ENCODE peak calls at places on chromosomes 5 and 9, in six cellular contexts. S is uterus, F is DND-41, O is heart right ventricle, U is transverse colon, L is mesenchymal stem cell. D is an unnamed sample. For H3K4me1, the result is how much of the 10 kb centered on the place peaks cover.

GRCh38 chr9:31807574-31808256 is 576.7 kb upstream of the ACO1 start:
- DNase-seq in S (no peak), L (no peak), O (no peak), U (no peak), F (no peak), D (no peak)

GRCh38 chr9:11192993-11193392 is 580.2 kb upstream of the PTPRD start:
- DNase-seq in F (no peak), U (no peak), L (no peak), S (no peak), O (no peak), D (no peak)

GRCh38 chr9:38683336-38683735 is 36.6 kb downstream of the FAM240B start:
- DNase-seq in L (peak), U (no peak), O (no peak), F (no peak), S (no peak), D (no peak)

GRCh38 chr5:156683509-156683908 is 166.6 kb upstream of the PPP1R2B start:
- DNase-seq in F (no peak), U (no peak), O (no peak), L (no peak), S (no peak), D (no peak)

GRCh38 chr5:172319708-172320441 is 36.3 kb upstream of the UBTD2 start:
- DNase-seq in U (no peak), F (no peak), O (no peak), L (no peak), S (no peak), D (no peak)

GRCh38 chr5:55363861-55364260 is 56.1 kb downstream of the MTREX start:
- DNase-seq in U (no peak), F (no peak), S (no peak), L (no peak), O (no peak), D (no peak)

GRCh38 chr5:73624888-73625287 is 1.1 kb upstream of the ARHGEF28 start:
- DNase-seq in O (no peak), F (no peak), S (no peak), U (no peak), L (no peak), D (no peak)

GRCh38 chr5:138824924-138825863 is 49.9 kb downstream of the LRRTM2 start:
- DNase-seq in L (peak), U (no peak), O (no peak), F (no peak), S (no peak), D (no peak)

GRCh38 chr9:115849679-115850412 is 303.7 kb upstream of the PAPPA start:
- DNase-seq in L (peak), F (no peak), U (peak), S (no peak), O (no peak), D (peak)

GRCh38 chr5:74318985-74319563 is 321.5 kb downstream of the ENC1 start:
- DNase-seq in S (no peak), U (no peak), O (no peak), F (no peak), L (no peak), D (no peak)

GRCh38 chr5:139236479-139236878 is 38.3 kb upstream of the SIL1 start:
- DNase-seq in L (no peak), F (no peak), S (no peak), O (no peak), U (no peak), D (no peak)

GRCh38 chr5:66151030-66151429 is 6.9 kb downstream of the SREK1 start:
- DNase-seq in L (no peak), U (no peak), F (no peak), S (no peak), O (no peak), D (no peak)

GRCh38 chr5:111689576-111689975 is 67.4 kb downstream of the NREP start:
- DNase-seq in L (peak), F (no peak), U (no peak), S (no peak), O (no peak), D (no peak)

GRCh38 chr5:136424835-136425694 is 59.7 kb upstream of the TRPC7 start:
- DNase-seq in S (no peak), F (peak), O (peak), L (peak), U (peak), D (peak)

GRCh38 chr5:10354048-10354872 is 765 bp downstream of the MARCHF6 start:
- DNase-seq in S (no peak), L (peak), F (peak), O (no peak), U (peak), D (no peak)

GRCh38 chr5:59489551-59489950 is 404.0 kb downstream of the PDE4D start:
- DNase-seq in O (no peak), U (no peak), L (no peak), F (no peak), S (no peak), D (no peak)

GRCh38 chr9:94005272-94005901 is 50.2 kb upstream of the BARX1 start:
- DNase-seq in F (no peak), S (no peak), L (no peak), O (no peak), U (peak), D (no peak)

GRCh38 chr5:24110019-24110615 is 534.7 kb downstream of the CDH10 start:
- DNase-seq in S (no peak), U (no peak), O (no peak), L (peak), F (no peak), D (no peak)

GRCh38 chr5:39485075-39485474 is 60.3 kb upstream of the DAB2 start:
- DNase-seq in F (no peak), S (no peak), O (no peak), U (no peak), L (no peak), D (no peak)

GRCh38 chr9:126456802-126457547 is 130.3 kb downstream of the MVB12B start:
- DNase-seq in L (no peak), O (no peak), U (no peak), S (no peak), F (no peak), D (no peak)

GRCh38 chr9:134759001-134759607 is 117.5 kb downstream of the COL5A1 start:
- DNase-seq in L (peak), U (no peak), O (no peak), S (no peak), F (no peak), D (no peak)

GRCh38 chr5:1443145-1443543 is 2.1 kb downstream of the SLC6A3 start:
- DNase-seq in L (no peak), U (no peak), O (no peak), F (no peak), S (no peak), D (no peak)

GRCh38 chr9:92481029-92481633 is 1.2 kb downstream of the ASPN start:
- DNase-seq in L (no peak), U (no peak), O (no peak), F (no peak), S (no peak), D (no peak)

GRCh38 chr5:2029206-2029605 is 146.5 kb upstream of the IRX4 start:
- DNase-seq in F (no peak), L (no peak), O (no peak), U (no peak), S (peak), D (no peak)

GRCh38 chr5:2507611-2508010 is 243.9 kb downstream of the IRX2 start:
- DNase-seq in O (no peak), F (no peak), L (no peak), U (no peak), S (no peak), D (no peak)

GRCh38 chr5:67530609-67531255 is 334.1 kb upstream of the CD180 start:
- DNase-seq in U (no peak), L (no peak), S (no peak), F (no peak), O (no peak), D (no peak)

GRCh38 chr5:149452007-149452664 is 73.0 kb upstream of the IL17B start:
- DNase-seq in U (peak), O (peak), L (peak), S (peak), F (no peak), D (peak)

GRCh38 chr9:76456202-76456926 is 2.6 kb upstream of the GCNT1 start:
- DNase-seq in F (peak), O (no peak), L (peak), U (peak), S (no peak), D (peak)

DNA sequence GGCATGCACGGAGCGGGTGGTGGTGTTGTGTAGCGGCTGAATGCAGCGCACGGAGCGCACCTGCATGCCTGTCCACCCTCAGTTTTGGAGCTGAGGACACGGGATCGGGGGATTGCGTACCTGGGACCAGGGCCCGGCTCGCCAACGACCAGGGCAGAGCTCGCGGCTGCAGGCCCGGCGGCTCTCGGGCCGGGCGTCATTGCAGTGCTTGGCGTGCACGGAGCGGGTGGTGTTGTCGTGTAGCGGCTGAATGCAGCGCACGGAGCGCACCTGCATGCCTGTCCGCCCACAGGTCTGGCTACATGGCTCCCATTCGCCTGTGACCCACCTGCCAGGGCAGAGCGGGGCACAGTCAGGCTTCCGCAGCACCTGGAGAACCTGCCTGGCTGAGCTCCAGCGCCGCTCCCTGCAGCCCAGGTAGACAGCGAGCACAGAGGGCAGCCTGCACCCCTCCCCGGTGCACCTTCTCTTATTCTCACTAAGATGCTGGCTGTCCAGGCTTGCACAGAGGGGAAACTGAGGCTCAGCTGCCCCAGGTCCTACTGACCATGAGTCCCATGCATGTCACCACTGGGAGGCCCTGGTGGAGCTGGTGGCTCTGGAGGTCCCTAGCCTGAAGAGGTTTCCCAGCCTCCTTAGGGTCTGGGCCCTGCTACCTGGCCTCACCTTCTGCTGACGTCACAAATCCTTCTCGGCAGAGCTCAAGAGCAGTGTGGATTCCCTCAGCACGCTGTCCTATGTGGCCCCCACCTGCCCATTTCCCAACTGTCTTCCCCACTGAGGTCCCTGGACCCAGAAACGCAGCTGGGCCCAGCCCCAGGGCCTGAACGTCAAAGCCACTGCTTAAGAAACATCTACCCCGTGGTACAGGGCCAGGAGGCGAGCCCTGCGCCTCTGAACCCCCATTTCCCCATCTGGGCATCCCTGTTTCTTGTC is 64.9 kb downstream of the ZNF354C start:
- DNase-seq in U (no peak), S (no peak), O (no peak), L (no peak), F (no peak), D (no peak)
- H3K4me3 ChIP-seq in U (no peak), S (no peak), O (no peak), L (no peak), F (no peak), D (no peak)

GRCh38 chr5:181036816-181037364 is 3.2 kb upstream of the BTNL9 start:
- DNase-seq in S (no peak), U (no peak), O (no peak), F (no peak), L (no peak), D (no peak)
- H3K4me1 ChIP-seq in S (under half), U (under half), O (under half), F (under half), L (under half), D (under half)

GRCh38 chr9:123359546-123359945 is 3.5 kb downstream of the CRB2 start:
- DNase-seq in L (no peak), O (no peak), S (no peak), F (no peak), U (no peak), D (no peak)
- H3K27ac ChIP-seq in L (no peak), O (no peak), S (peak), F (no peak), U (peak), D (no peak)

DNA sequence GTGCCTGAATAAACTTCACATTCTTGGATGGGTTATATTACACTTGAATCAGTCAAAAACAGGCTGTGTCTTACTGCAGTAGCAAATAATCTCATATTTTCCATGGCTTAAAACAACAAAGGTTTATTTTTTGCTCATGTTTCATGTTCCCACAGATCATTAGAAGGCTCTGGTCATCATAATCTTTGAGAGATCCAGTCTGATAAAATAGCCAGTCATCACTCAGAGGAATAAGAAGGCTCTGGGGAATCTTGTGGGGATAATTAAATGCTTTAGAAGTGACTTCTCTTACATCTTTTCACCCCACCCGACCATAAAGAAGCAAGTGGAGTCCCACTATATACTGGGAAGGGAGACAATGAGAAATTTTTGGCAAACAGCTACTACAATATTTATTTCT is 417.7 kb downstream of the PSAT1 start:
- DNase-seq in U (no peak), S (no peak), O (no peak), F (no peak), L (peak), D (no peak)
- H3K4me3 ChIP-seq in U (no peak), S (no peak), O (no peak), F (no peak), L (no peak), D (no peak)

DNA sequence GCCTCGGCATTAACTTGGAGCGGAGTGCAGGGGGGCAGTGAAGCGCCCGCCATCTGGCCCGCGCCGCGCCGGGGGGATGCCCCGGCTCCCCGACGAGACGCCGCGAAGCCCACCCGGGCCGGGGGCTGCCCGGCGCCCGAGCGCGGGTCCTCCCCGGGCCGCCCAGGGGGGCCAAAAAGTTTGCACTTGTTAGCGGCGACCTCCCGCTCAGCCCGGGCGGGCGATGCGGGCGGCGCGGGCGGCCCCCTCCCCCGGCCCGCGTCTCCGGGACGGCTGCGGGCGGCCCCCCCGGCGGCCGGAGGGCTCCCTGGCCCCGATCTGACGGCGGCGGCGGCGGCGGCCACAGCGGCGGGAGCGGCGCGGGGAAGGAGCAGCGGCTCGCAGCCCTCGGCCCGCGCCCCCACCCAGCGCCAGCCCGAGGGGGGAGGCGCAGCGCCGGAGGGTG is at the start of gene NTNG2:
- DNase-seq in U (no peak), S (no peak), L (no peak), O (no peak), F (no peak), D (no peak)
- H3K4me1 ChIP-seq in U (under half), S (under half), L (under half), O (under half), F (under half), D (under half)

GRCh38 chr9:121326924-121327613 is 43.0 kb downstream of the STOM start:
- DNase-seq in F (no peak), U (no peak), S (no peak), O (no peak), L (no peak), D (peak)
- H3K27ac ChIP-seq in F (no peak), U (peak), S (peak), O (peak), L (no peak), D (peak)

GRCh38 chr9:71485306-71485705 is 283.0 kb downstream of the CEMIP2 start:
- DNase-seq in F (no peak), U (no peak), L (no peak), S (no peak), O (no peak), D (no peak)
- H3K4me3 ChIP-seq in F (no peak), U (no peak), L (no peak), S (no peak), O (no peak), D (no peak)

GRCh38 chr5:134577796-134578577 is 52.5 kb downstream of the JADE2 start:
- DNase-seq in U (peak), O (peak), F (peak), S (peak), L (peak), D (peak)
- H3K4me1 ChIP-seq in U (under half), O (under half), F (under half), S (under half), L (under half), D (under half)